ENCODE peak calls at places on chromosomes 16 and 17, in ten cellular contexts. K, X, O, J, U, L, Y, S, A and Q are unnamed samples.

GRCh38 chr17:32487460-32488176 is 825 bp downstream of the CDK5R1 start:
- DNase-seq in K (peak; percentile 32), X (no peak), O (no peak), J (no peak), U (no peak), L (peak; percentile 37), Y (no peak), S (no peak), A (no peak), Q (no peak)

GRCh38 chr16:86355114-86355513 is 155.2 kb upstream of the FOXF1 start:
- DNase-seq in K (no peak), X (no peak), O (no peak), J (no peak), U (no peak), L (no peak), Y (no peak), S (no peak), A (no peak), Q (no peak)

GRCh38 chr16:56226840-56227525 is 35.7 kb downstream of the GNAO1 start:
- DNase-seq in K (no peak), X (no peak), O (no peak), J (no peak), U (no peak), L (no peak), Y (no peak), S (no peak), A (no peak), Q (no peak)

GRCh38 chr16:74736531-74737157 is 36.0 kb upstream of the MLKL start:
- DNase-seq in K (no peak), X (no peak), O (no peak), J (no peak), U (no peak), L (no peak), Y (no peak), S (no peak), A (no peak), Q (no peak)

GRCh38 chr16:5073279-5073629 is 1.6 kb downstream of the ALG1 start:
- DNase-seq in K (no peak), X (no peak), O (no peak), J (no peak), U (no peak), L (no peak), Y (no peak), S (no peak), A (no peak), Q (no peak)

GRCh38 chr17:7988750-7989178 is 13.7 kb upstream of the GUCY2D start:
- DNase-seq in K (peak; percentile 50), X (peak; percentile 47), O (peak; percentile 41), J (no peak), U (peak; percentile 58), L (no peak), Y (peak; percentile 67), S (peak; percentile 25), A (no peak), Q (peak; percentile 67)

GRCh38 chr17:82116246-82116645 is 18.2 kb upstream of the FASN start:
- DNase-seq in K (no peak), X (no peak), O (no peak), J (no peak), U (no peak), L (no peak), Y (no peak), S (no peak), A (no peak), Q (no peak)

GRCh38 chr16:67773099-67773498 is 33.3 kb downstream of the RANBP10 start:
- DNase-seq in K (peak; percentile 66), X (no peak), O (no peak), J (peak; percentile 54), U (no peak), L (no peak), Y (peak; percentile 38), S (no peak), A (no peak), Q (no peak)

GRCh38 chr17:50630524-50631194 is 4.0 kb upstream of the ABCC3 start:
- DNase-seq in K (peak; percentile 90), X (no peak), O (no peak), J (no peak), U (peak; percentile 46), L (peak; percentile 70), Y (no peak), S (no peak), A (peak; percentile 81), Q (no peak)

GRCh38 chr17:7606280-7606679 is 8.4 kb downstream of the FXR2 start:
- DNase-seq in K (no peak), X (no peak), O (no peak), J (no peak), U (no peak), L (no peak), Y (peak; percentile 40), S (no peak), A (no peak), Q (no peak)

GRCh38 chr16:4509420-4509819 is 29.2 kb downstream of the CDIP1 start:
- DNase-seq in K (no peak), X (no peak), O (no peak), J (no peak), U (no peak), L (no peak), Y (no peak), S (no peak), A (no peak), Q (no peak)

GRCh38 chr17:43864161-43864706 is 17.3 kb downstream of the CD300LG start:
- DNase-seq in K (no peak), X (no peak), O (no peak), J (no peak), U (no peak), L (no peak), Y (no peak), S (no peak), A (no peak), Q (no peak)

GRCh38 chr17:68840073-68840472 is 115.1 kb downstream of the ABCA8 start:
- DNase-seq in K (no peak), X (no peak), O (no peak), J (no peak), U (no peak), L (no peak), Y (no peak), S (no peak), A (no peak), Q (no peak)

GRCh38 chr17:18967806-18968744 is 16.1 kb downstream of the SLC5A10 start:
- DNase-seq in K (peak; percentile 39), X (no peak), O (no peak), J (no peak), U (no peak), L (no peak), Y (no peak), S (no peak), A (no peak), Q (no peak)

GRCh38 chr16:67431077-67431804 is at the start of gene HSD11B2:
- DNase-seq in K (peak; percentile 83), X (no peak), O (no peak), J (no peak), U (no peak), L (no peak), Y (peak; percentile 30), S (no peak), A (peak; percentile 52), Q (no peak)

GRCh38 chr17:31699281-31699680 is 159.8 kb downstream of the COPRS start:
- DNase-seq in K (peak; percentile 15), X (no peak), O (no peak), J (no peak), U (no peak), L (no peak), Y (no peak), S (no peak), A (no peak), Q (no peak)

GRCh38 chr17:79082311-79083190 is 7.9 kb downstream of the ENGASE start:
- DNase-seq in K (peak; percentile 51), X (no peak), O (no peak), J (no peak), U (peak; percentile 37), L (no peak), Y (peak; percentile 42), S (no peak), A (peak; percentile 65), Q (no peak)

GRCh38 chr16:75621170-75621477 is 2.0 kb downstream of the ADAT1 start:
- DNase-seq in K (no peak), X (no peak), O (no peak), J (no peak), U (no peak), L (no peak), Y (no peak), S (no peak), A (no peak), Q (no peak)

GRCh38 chr16:19974607-19975006 is 90.0 kb upstream of the GPRC5B start:
- DNase-seq in K (no peak), X (no peak), O (no peak), J (no peak), U (no peak), L (no peak), Y (no peak), S (no peak), A (no peak), Q (no peak)

GRCh38 chr17:57375770-57376181 is 119.5 kb downstream of the MSI2 start:
- DNase-seq in K (no peak), X (no peak), O (no peak), J (no peak), U (no peak), L (no peak), Y (no peak), S (no peak), A (no peak), Q (no peak)

GRCh38 chr17:44170499-44171201 is at the start of gene ASB16:
- DNase-seq in K (peak; percentile 79), X (no peak), O (no peak), J (no peak), U (no peak), L (no peak), Y (peak; percentile 67), S (no peak), A (no peak), Q (no peak)

GRCh38 chr17:70636517-70637133 is 467.3 kb downstream of the KCNJ2 start:
- DNase-seq in K (peak; percentile 23), X (no peak), O (no peak), J (no peak), U (no peak), L (peak; percentile 9), Y (no peak), S (no peak), A (no peak), Q (peak; percentile 10)

GRCh38 chr17:79666111-79666510 is 55.3 kb upstream of the RBFOX3 start:
- DNase-seq in K (no peak), X (no peak), O (no peak), J (no peak), U (no peak), L (no peak), Y (no peak), S (no peak), A (no peak), Q (no peak)

GRCh38 chr17:49574945-49575523 is 637 bp upstream of the NXPH3 start:
- DNase-seq in K (no peak), X (no peak), O (no peak), J (no peak), U (no peak), L (no peak), Y (no peak), S (no peak), A (no peak), Q (no peak)

GRCh38 chr17:64054304-64054703 is 33.9 kb upstream of the ICAM2 start:
- DNase-seq in K (no peak), X (no peak), O (no peak), J (no peak), U (no peak), L (no peak), Y (no peak), S (no peak), A (no peak), Q (no peak)

GRCh38 chr16:89350701-89351380 is 133.3 kb downstream of the ZNF778 start:
- DNase-seq in K (no peak), X (no peak), O (no peak), J (no peak), U (peak; percentile 57), L (no peak), Y (no peak), S (no peak), A (no peak), Q (no peak)

GRCh38 chr16:69276143-69277115 is 34.7 kb upstream of the VPS4A start:
- DNase-seq in K (peak; percentile 37), X (peak; percentile 79), O (peak; percentile 97), J (peak; percentile 77), U (no peak), L (no peak), Y (peak; percentile 45), S (no peak), A (no peak), Q (peak; percentile 95)

GRCh38 chr16:85535352-85536072 is 77.6 kb upstream of the GSE1 start:
- DNase-seq in K (peak; percentile 79), X (no peak), O (no peak), J (no peak), U (no peak), L (no peak), Y (no peak), S (no peak), A (no peak), Q (no peak)